ENCODE peak calls at places on chromosomes 1 and 21, in nine cellular contexts. M is lower lobe of right lung; F is CD8-positive, alpha-beta memory T cell; W is psoas muscle; G is effector memory CD4-positive, alpha-beta T cell; D is uterus; T is mesendoderm; I is A549; Z is left ventricle myocardium inferior. A is an unnamed sample.

GRCh38 chr1:221987860-221988520 is 246.1 kb upstream of the DUSP10 start:
- DNase-seq in M (no peak), F (no peak), W (no peak), G (no peak), D (no peak), T (peak; percentile 45), I (peak; percentile 25), Z (no peak), A (no peak)

GRCh38 chr1:244778356-244778755 is 57.1 kb upstream of the COX20 start:
- DNase-seq in M (no peak), F (no peak), W (no peak), G (no peak), D (no peak), T (no peak), I (peak; percentile 27), Z (no peak), A (no peak)

GRCh38 chr1:10867138-10867721 is 70.8 kb upstream of the CASZ1 start:
- DNase-seq in M (peak; percentile 74), F (peak; percentile 74), W (peak; percentile 83), G (peak; percentile 31), D (peak; percentile 62), T (peak; percentile 48), I (peak; percentile 24), Z (peak; percentile 53), A (no peak)

GRCh38 chr1:235739124-235739523 is 89.5 kb upstream of the GNG4 start:
- DNase-seq in M (no peak), F (no peak), W (no peak), G (no peak), D (no peak), T (no peak), I (no peak), Z (no peak), A (no peak)

GRCh38 chr1:197618065-197618464 is 157.2 kb downstream of the DENND1B start:
- DNase-seq in M (no peak), F (no peak), W (no peak), G (no peak), D (no peak), T (no peak), I (no peak), Z (no peak), A (no peak)

GRCh38 chr21:41778974-41779600 is 12.2 kb upstream of the RIPK4 start:
- DNase-seq in M (no peak), F (no peak), W (no peak), G (no peak), D (no peak), T (peak; percentile 72), I (no peak), Z (no peak), A (no peak)

GRCh38 chr1:41682845-41683630 is 198.6 kb upstream of the EDN2 start:
- DNase-seq in M (no peak), F (no peak), W (no peak), G (no peak), D (no peak), T (no peak), I (no peak), Z (no peak), A (no peak)

GRCh38 chr1:227848430-227848932 is 33.0 kb downstream of the PRSS38 start:
- DNase-seq in M (no peak), F (no peak), W (no peak), G (no peak), D (no peak), T (peak; percentile 28), I (no peak), Z (no peak), A (no peak)

GRCh38 chr1:111856411-111857135 is 100.9 kb downstream of the DDX20 start:
- DNase-seq in M (no peak), F (no peak), W (no peak), G (no peak), D (no peak), T (peak; percentile 25), I (no peak), Z (no peak), A (no peak)

GRCh38 chr1:111862599-111862998 is 106.9 kb downstream of the DDX20 start:
- DNase-seq in M (no peak), F (no peak), W (no peak), G (no peak), D (no peak), T (no peak), I (no peak), Z (no peak), A (no peak)

GRCh38 chr1:111855260-111855659 is 99.6 kb downstream of the DDX20 start:
- DNase-seq in M (no peak), F (no peak), W (no peak), G (no peak), D (no peak), T (peak; percentile 80), I (no peak), Z (no peak), A (no peak)

GRCh38 chr1:111852216-111852615 is 96.5 kb downstream of the DDX20 start:
- DNase-seq in M (no peak), F (no peak), W (no peak), G (no peak), D (no peak), T (no peak), I (no peak), Z (no peak), A (no peak)

DNA sequence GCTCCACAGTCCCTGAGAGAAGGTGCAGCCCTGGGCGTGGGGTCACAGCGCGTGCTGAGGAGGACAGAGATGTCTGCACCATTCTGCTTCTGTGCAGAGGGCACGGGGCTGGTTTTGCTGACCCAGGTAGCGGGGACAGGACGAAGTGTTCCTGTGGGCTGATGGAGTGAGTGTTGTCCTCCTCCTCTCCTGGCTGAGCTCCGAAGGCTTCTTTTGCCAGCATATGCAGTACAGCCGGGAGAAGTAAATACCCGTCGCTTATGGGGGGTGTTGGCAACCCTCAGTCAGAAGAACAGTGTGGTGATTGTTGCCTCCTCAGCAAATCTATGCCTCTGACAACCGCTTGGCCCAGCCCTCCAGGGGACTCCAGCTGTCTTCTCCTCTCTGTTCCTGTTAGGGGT is 101.5 kb downstream of the DDX20 start:
- DNase-seq in M (no peak), F (no peak), W (no peak), G (no peak), D (no peak), T (no peak), I (no peak), Z (peak; percentile 72), A (peak; percentile 61)
- H3K4me1 ChIP-seq in M (no peaks in the 10 kb centered on the region), F (no peaks in the 10 kb centered on the region), W (no peaks in the 10 kb centered on the region), G (no peaks in the 10 kb centered on the region), D (no peaks in the 10 kb centered on the region), T (peaks cover 6% of the 10 kb centered on the region), I (no peaks in the 10 kb centered on the region), Z (peaks cover 55% of the 10 kb centered on the region), A (peaks cover 26% of the 10 kb centered on the region)

DNA sequence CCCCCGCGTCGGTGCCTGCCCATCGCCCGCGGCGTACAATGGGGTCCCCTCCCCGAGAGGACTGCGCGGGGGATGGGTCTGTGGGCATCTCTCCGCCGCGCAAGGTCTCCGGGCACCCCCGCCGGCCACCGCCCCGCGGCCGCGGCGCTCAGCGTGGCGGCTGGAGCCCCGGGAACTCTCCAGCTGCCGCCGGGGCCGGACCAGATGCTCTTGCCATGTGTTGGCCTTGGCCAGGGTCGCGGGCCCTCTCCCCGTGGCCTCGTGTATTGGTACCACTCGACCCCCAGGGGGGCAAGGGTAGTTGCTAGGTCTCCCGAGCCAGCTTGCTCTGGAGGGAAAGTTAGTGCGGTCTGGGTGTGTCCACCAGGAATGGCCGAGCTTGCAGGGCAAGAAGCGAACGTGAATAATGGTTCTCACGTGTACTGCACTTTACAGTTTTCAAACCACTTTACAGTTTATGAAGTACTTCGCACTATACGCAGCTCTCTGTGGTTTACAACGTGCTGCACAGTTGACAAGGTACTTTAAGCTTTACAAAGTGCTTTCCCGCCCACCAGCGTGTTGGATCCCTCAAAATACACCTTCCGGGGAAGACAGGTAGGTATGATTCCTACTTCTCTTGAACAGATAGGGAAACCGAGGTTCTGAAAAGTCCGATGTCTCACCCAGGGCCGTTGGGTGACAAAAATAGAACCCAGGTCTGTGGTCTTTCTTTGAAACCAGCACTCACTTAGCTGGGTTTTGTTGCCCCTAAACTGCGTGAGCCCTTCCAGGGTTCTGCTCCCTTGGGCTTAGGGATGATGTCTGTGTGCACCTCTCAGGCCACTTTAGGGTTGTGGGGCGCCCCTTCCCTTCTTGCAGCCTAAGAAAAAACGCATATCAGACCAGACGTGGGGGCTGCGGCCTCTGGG is 1.2 kb downstream of the EPHB2 start:
- DNase-seq in M (no peak), F (no peak), W (no peak), G (no peak), D (no peak), T (no peak), I (no peak), Z (no peak), A (no peak)
- H3K4me3 ChIP-seq in M (peak overlapping the region; percentile 56), F (no peak overlapping the region), W (peak overlapping the region; percentile 57), G (no peak overlapping the region), D (peak overlapping the region; percentile 46), T (no peak overlapping the region), I (peak overlapping the region; percentile 97), Z (peak overlapping the region; percentile 66), A (peak overlapping the region; percentile 58)

GRCh38 chr1:161196111-161196510 is 2.7 kb downstream of the ADAMTS4 start:
- DNase-seq in M (no peak), F (no peak), W (no peak), G (no peak), D (no peak), T (no peak), I (no peak), Z (no peak), A (no peak)
- H3K4me1 ChIP-seq in M (peaks cover 83% of the 10 kb centered on the region), F (peaks cover 49% of the 10 kb centered on the region), W (peaks cover 16% of the 10 kb centered on the region), G (peaks cover 15% of the 10 kb centered on the region), D (peaks cover 17% of the 10 kb centered on the region), T (peaks cover 31% of the 10 kb centered on the region), I (peaks cover 15% of the 10 kb centered on the region), Z (peaks cover 91% of the 10 kb centered on the region), A (no peaks in the 10 kb centered on the region)

GRCh38 chr1:93662481-93663190 is 19.0 kb downstream of the BCAR3 start:
- DNase-seq in M (no peak), F (no peak), W (no peak), G (no peak), D (no peak), T (peak; percentile 92), I (no peak), Z (no peak), A (no peak)

GRCh38 chr1:93663191-93663614 is 18.4 kb downstream of the BCAR3 start:
- DNase-seq in M (no peak), F (no peak), W (no peak), G (no peak), D (no peak), T (peak; percentile 62), I (no peak), Z (no peak), A (no peak)

GRCh38 chr1:93659805-93660479 is 21.7 kb downstream of the BCAR3 start:
- DNase-seq in M (no peak), F (no peak), W (no peak), G (no peak), D (no peak), T (no peak), I (no peak), Z (peak; percentile 53), A (no peak)

GRCh38 chr1:93665015-93665414 is 16.6 kb downstream of the BCAR3 start:
- DNase-seq in M (no peak), F (no peak), W (no peak), G (no peak), D (no peak), T (no peak), I (no peak), Z (no peak), A (no peak)

DNA sequence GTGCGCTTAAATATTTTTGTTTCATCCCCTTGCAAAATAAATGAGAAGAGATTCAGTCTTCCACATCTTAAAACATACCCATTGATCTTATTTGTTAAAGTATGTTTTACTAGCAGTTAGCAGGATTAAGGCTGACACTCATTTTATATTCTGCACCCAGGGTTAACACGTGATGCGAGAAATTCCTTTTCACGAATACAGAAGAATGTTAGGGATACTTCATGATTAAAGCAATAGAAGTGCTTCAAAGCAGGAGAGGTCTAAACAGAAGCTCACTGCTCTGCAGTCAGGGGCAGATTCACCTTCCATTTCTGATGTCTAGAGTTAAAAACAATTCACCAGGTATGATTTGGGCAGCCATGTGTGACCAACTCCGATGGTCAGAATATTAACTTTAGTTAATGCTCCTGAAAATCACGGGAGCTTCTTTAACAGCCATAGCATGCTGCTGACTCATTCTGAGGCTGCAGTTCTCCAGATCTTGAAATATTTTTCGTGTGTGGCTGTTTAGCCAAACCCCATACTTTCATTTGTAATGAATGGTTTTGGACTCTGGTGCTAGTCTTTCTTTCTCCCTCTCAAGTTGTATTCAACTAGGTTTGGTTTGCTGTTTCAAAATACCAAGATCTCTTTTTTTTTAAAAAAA is 19.7 kb downstream of the BCAR3 start:
- DNase-seq in M (no peak), F (no peak), W (no peak), G (no peak), D (no peak), T (peak; percentile 77), I (peak; percentile 35), Z (no peak), A (no peak)
- H3K4me3 ChIP-seq in M (no peak overlapping the region), F (no peak overlapping the region), W (peak overlapping the region; percentile 11), G (no peak overlapping the region), D (no peak overlapping the region), T (no peak overlapping the region), I (peak overlapping the region; percentile 10), Z (no peak overlapping the region), A (no peak overlapping the region)